ENCODE peak calls at places on chromosome 13, in five cellular contexts. H is mammary epithelial cell, N is HCT116, U is tibial nerve, S is fibroblast of lung. F is an unnamed sample.
A peak's percentile ranks its signal among the peaks of the same experiment; 100 is the strongest.

GRCh38 chr13:93709511-93710244 is 483.1 kb downstream of the GPC6 start:
- DNase-seq in U (no peak), N (no peak), H (no peak), S (no peak), F (no peak)

GRCh38 chr13:102903659-102904407 is 58.0 kb downstream of the ERCC5 start:
- DNase-seq in N (no peak), H (peak; percentile 29), S (peak; percentile 44), U (no peak), F (no peak)

GRCh38 chr13:28100149-28101121 is at the start of gene FLT3:
- DNase-seq in H (peak; percentile 55), N (peak; percentile 51), U (no peak), S (peak; percentile 7), F (peak; percentile 7)

GRCh38 chr13:23608704-23609413 is 38.6 kb downstream of the TNFRSF19 start:
- DNase-seq in H (no peak), U (no peak), S (peak; percentile 55), N (no peak), F (no peak)

GRCh38 chr13:46295531-46296464 is 84.1 kb downstream of the LRRC63 start:
- DNase-seq in H (peak; percentile 86), N (no peak), S (peak; percentile 98), U (no peak), F (peak; percentile 12)

GRCh38 chr13:105847532-105848295 is 687.7 kb downstream of the EFNB2 start:
- DNase-seq in U (no peak), N (no peak), H (no peak), S (peak; percentile 12), F (no peak)

GRCh38 chr13:88761145-88761544 is 1090.0 kb downstream of the SLITRK5 start:
- DNase-seq in U (no peak), S (no peak), H (no peak), N (no peak), F (no peak)

GRCh38 chr13:77545626-77546412 is 10.3 kb downstream of the SCEL start:
- DNase-seq in N (no peak), U (no peak), H (no peak), S (no peak), F (no peak)

GRCh38 chr13:31987535-31988170 is 43.9 kb upstream of the FRY start:
- DNase-seq in S (no peak), N (no peak), U (no peak), H (no peak), F (no peak)

GRCh38 chr13:110359840-110360301 is 52.8 kb downstream of the COL4A2 start:
- DNase-seq in N (no peak), S (peak; percentile 73), H (no peak), U (no peak), F (peak; percentile 87)

GRCh38 chr13:28401303-28402056 is 93.4 kb downstream of the FLT1 start:
- DNase-seq in H (peak; percentile 0), N (no peak), S (peak; percentile 62), U (no peak), F (no peak)

GRCh38 chr13:94435604-94436226 is 43.8 kb downstream of the DCT start:
- DNase-seq in S (peak; percentile 80), N (peak; percentile 34), H (peak; percentile 28), U (no peak), F (peak; percentile 3)

GRCh38 chr13:80151016-80151415 is 189.9 kb downstream of the SPRY2 start:
- DNase-seq in S (no peak), U (no peak), H (peak; percentile 30), N (no peak), F (no peak)

GRCh38 chr13:21347753-21348318 is 111.3 kb downstream of the ZDHHC20 start:
- DNase-seq in H (no peak), U (no peak), N (no peak), S (no peak), F (no peak)

GRCh38 chr13:75365724-75366173 is 116.2 kb downstream of the TBC1D4 start:
- DNase-seq in N (peak; percentile 80), U (no peak), S (peak; percentile 52), H (peak; percentile 94), F (peak; percentile 96)

GRCh38 chr13:62879071-62879470 is 1463.4 kb upstream of the PCDH20 start:
- DNase-seq in U (no peak), S (peak; percentile 5), N (no peak), H (no peak), F (peak; percentile 10)

GRCh38 chr13:75302031-75302430 is 179.9 kb downstream of the TBC1D4 start:
- DNase-seq in N (no peak), S (peak; percentile 73), U (no peak), H (no peak), F (no peak)

GRCh38 chr13:52955505-52955904 is 73.1 kb upstream of the OLFM4 start:
- DNase-seq in N (no peak), S (no peak), H (no peak), U (no peak), F (no peak)

GRCh38 chr13:52961196-52961845 is 67.3 kb upstream of the OLFM4 start:
- DNase-seq in S (no peak), U (no peak), N (no peak), H (no peak), F (no peak)
- H3K4me3 ChIP-seq in S (no peak overlapping the region), U (no peak overlapping the region), N (no peak overlapping the region), H (no peak overlapping the region), F (no peak overlapping the region)

DNA sequence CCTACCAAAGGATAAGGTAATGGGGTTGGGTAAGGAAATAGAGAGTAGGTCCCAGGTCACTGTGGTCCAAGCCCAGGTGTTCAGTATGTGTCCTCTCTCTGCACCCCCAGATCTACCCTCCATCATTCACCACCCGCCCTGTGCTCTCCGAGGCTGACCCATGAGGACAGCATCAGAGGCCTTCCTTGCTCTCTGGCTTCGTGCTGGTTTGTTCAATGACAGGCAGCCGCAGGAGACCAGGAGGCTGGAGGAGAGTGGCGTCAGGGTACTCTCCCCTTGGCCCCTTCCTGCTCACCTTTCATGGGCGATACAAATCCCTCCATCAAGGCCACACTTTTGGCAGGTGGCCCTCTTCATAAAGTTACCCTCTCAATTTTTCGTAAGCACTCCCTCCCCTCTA is 1.7 kb downstream of the TUBA3C start:
- DNase-seq in N (no peak), H (no peak), S (no peak), U (no peak), F (no peak)
- H3K9me3 ChIP-seq in N (no peaks in the 10 kb centered on the region), H (peaks cover 45% of the 10 kb centered on the region), S (no peaks in the 10 kb centered on the region), U (no peaks in the 10 kb centered on the region), F (no peaks in the 10 kb centered on the region)

GRCh38 chr13:112057434-112057735 is 9.6 kb upstream of the SOX1 start:
- DNase-seq in S (no peak), H (no peak), U (no peak), N (no peak), F (no peak)
- H3K4me3 ChIP-seq in S (no peak overlapping the region), H (no peak overlapping the region), U (no peak overlapping the region), N (no peak overlapping the region), F (no peak overlapping the region)

GRCh38 chr13:19050901-19051300 is 130.7 kb downstream of the TUBA3C start:
- DNase-seq in S (no peak), H (no peak), U (no peak), N (no peak), F (no peak)

GRCh38 chr13:19052180-19052579 is 129.4 kb downstream of the TUBA3C start:
- DNase-seq in H (no peak), U (no peak), S (no peak), N (no peak), F (no peak)

GRCh38 chr13:19052931-19053330 is 128.7 kb downstream of the TUBA3C start:
- DNase-seq in N (no peak), U (no peak), H (no peak), S (no peak), F (no peak)

GRCh38 chr13:19053561-19053960 is 128.1 kb downstream of the TUBA3C start:
- DNase-seq in S (no peak), U (no peak), H (no peak), N (no peak), F (no peak)

DNA sequence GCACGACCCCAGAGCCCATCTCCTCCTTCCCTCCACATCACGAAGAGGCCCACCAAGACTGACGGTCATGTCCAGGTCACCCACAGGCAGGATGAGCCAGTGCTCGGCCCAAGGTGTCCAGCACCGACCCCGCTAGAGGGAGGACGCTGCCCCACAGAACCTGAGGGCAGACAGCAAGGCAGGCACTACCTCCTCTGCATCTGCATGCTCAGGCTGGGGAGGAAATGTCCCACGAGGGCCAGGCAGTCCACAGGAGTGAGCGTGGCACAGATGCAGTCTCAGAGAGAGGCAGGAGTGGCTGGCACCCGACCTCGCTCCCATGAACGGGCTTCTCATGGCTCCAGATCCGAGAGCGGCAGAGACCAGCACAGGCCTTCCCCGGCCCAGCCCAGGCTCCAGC is 133.2 kb downstream of the TUBA3C start:
- DNase-seq in H (no peak), U (no peak), N (no peak), S (no peak), F (no peak)
- H3K9me3 ChIP-seq in H (peaks cover 55% of the 10 kb centered on the region), U (no peaks in the 10 kb centered on the region), N (no peaks in the 10 kb centered on the region), S (peaks cover 4% of the 10 kb centered on the region), F (no peaks in the 10 kb centered on the region)

DNA sequence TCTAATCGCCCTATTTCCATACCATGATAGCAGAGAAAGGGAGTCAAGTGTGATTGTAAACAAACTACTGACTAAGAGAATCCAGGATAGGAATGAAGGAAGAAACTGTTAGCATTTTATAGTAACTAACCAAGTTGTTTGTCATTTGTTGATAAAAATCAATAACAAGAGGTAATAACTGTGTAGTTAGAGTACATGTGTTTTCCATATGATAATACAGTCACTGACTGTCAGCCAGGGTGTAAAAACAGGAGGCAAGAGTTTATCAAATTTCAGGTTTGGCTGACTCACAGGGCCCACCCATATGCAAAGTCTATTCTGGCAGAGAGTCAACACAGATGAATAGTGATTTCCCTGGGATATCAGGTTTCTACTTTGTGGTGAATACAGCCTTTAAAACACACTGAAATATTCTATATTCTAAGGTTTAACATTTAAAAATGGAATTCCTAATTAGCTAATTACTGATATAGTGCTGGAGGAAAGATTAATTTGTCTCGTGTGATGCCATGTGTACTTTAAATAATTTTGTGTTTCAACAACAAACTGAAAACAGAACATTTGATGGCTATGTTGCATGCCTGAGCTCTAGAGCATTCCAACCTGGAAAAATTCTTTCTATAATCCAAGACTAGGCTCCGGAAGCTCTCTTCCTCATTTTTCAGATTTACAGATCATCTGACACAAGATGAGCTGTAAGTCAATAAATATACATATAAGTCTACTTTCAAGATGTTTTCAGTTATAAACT is 6.0 kb upstream of the FOXO1 start:
- DNase-seq in N (peak; percentile 57), U (no peak), S (peak; percentile 76), H (peak; percentile 85), F (peak; percentile 81)
- H3K4me3 ChIP-seq in N (no peak overlapping the region), U (no peak overlapping the region), S (no peak overlapping the region), H (no peak overlapping the region), F (no peak overlapping the region)

F was measured in SJSA1.